ENCODE peak calls at places on chromosomes 1 and 21, in seven cellular contexts. X is stimulated activated CD4-positive, alpha-beta T cell treated with anti-CD3 and anti-CD28 coated beads, Interleukin-1b, Interleukin-23, amount 100 ng/mL, for 24 hours; A is brain microvascular endothelial cell; I is dorsolateral prefrontal cortex; Z is activated naive CD8-positive, alpha-beta T cell treated with anti-CD3 and anti-CD28 coated beads, Interleukin-2, amount 50 U/mL, for 24 hours; W is GM12891; L is T-helper 2 cell. B is an unnamed sample.

GRCh38 chr1:222994506-222995229 is 148.4 kb downstream of the TLR5 start:
- DNase-seq in X (no peak), A (no peak), I (no peak), Z (no peak), W (no peak), L (no peak), B (no peak)

GRCh38 chr1:71587961-71588360 is 507.1 kb upstream of the ZRANB2 start:
- DNase-seq in X (no peak), A (no peak), I (no peak), Z (no peak), W (no peak), L (no peak), B (no peak)

GRCh38 chr1:30353637-30354036 is 369.7 kb downstream of the MATN1 start:
- DNase-seq in X (no peak), A (no peak), I (no peak), Z (no peak), W (no peak), L (no peak), B (no peak)

GRCh38 chr1:112717263-112717662 is 2.1 kb upstream of the PPM1J start:
- DNase-seq in X (no peak), A (no peak), I (no peak), Z (no peak), W (no peak), L (no peak), B (no peak)

GRCh38 chr1:42934111-42934510 is 24.6 kb downstream of the SLC2A1 start:
- DNase-seq in X (no peak), A (no peak), I (no peak), Z (no peak), W (no peak), L (no peak), B (no peak)

GRCh38 chr1:156502396-156502748 is 1.8 kb upstream of the MEF2D start:
- DNase-seq in X (no peak), A (no peak), I (no peak), Z (no peak), W (no peak), L (no peak), B (no peak)

GRCh38 chr21:26405071-26405470 is 168.0 kb downstream of the CYYR1 start:
- DNase-seq in X (no peak), A (peak; percentile 67), I (no peak), Z (no peak), W (no peak), L (no peak), B (no peak)

GRCh38 chr1:178916448-178917174 is 45.7 kb upstream of the ANGPTL1 start:
- DNase-seq in X (no peak), A (no peak), I (no peak), Z (no peak), W (no peak), L (no peak), B (no peak)

GRCh38 chr1:211653329-211653728 is 22.1 kb downstream of the NEK2 start:
- DNase-seq in X (no peak), A (no peak), I (no peak), Z (no peak), W (no peak), L (no peak), B (no peak)

GRCh38 chr1:27138927-27139326 is 16.0 kb downstream of the SLC9A1 start:
- DNase-seq in X (no peak), A (no peak), I (no peak), Z (no peak), W (no peak), L (no peak), B (no peak)

GRCh38 chr1:53344921-53345838 is 17.3 kb upstream of the LRP8 start:
- DNase-seq in X (no peak), A (no peak), I (no peak), Z (no peak), W (peak; percentile 50), L (no peak), B (no peak)

GRCh38 chr1:214581785-214582184 is 21.2 kb upstream of the CENPF start:
- DNase-seq in X (no peak), A (peak; percentile 43), I (no peak), Z (no peak), W (no peak), L (no peak), B (no peak)

GRCh38 chr1:116203936-116204335 is 92.7 kb downstream of the MAB21L3 start:
- DNase-seq in X (no peak), A (no peak), I (no peak), Z (no peak), W (no peak), L (no peak), B (no peak)

GRCh38 chr1:15718199-15718601 is 17.9 kb upstream of the SLC25A34 start:
- DNase-seq in X (no peak), A (no peak), I (no peak), Z (no peak), W (no peak), L (no peak), B (no peak)

GRCh38 chr1:1779691-1780597 is 1.7 kb upstream of the NADK start:
- DNase-seq in X (no peak), A (no peak), I (no peak), Z (peak; percentile 65), W (no peak), L (peak; percentile 31), B (peak; percentile 56)

GRCh38 chr1:223706077-223706988 is 6.0 kb upstream of the CAPN2 start:
- DNase-seq in X (no peak), A (peak; percentile 86), I (no peak), Z (no peak), W (no peak), L (no peak), B (no peak)

GRCh38 chr21:36169465-36170128 is 13.0 kb downstream of the DOP1B start:
- DNase-seq in X (no peak), A (no peak), I (peak; percentile 45), Z (peak; percentile 10), W (no peak), L (no peak), B (no peak)

GRCh38 chr1:96580920-96581319 is 140.7 kb upstream of the PTBP2 start:
- DNase-seq in X (no peak), A (no peak), I (no peak), Z (no peak), W (no peak), L (no peak), B (no peak)

GRCh38 chr1:117413412-117413811 is 46.2 kb downstream of the MAN1A2 start:
- DNase-seq in X (no peak), A (no peak), I (no peak), Z (no peak), W (no peak), L (no peak), B (no peak)

GRCh38 chr1:43708006-43708412 is 673 bp downstream of the ST3GAL3 start:
- DNase-seq in X (no peak), A (peak; percentile 33), I (no peak), Z (no peak), W (no peak), L (no peak), B (no peak)

GRCh38 chr1:197441990-197442389 is 173.9 kb downstream of the CRB1 start:
- DNase-seq in X (no peak), A (peak; percentile 45), I (no peak), Z (no peak), W (no peak), L (no peak), B (no peak)

GRCh38 chr1:20367626-20368025 is 77.0 kb downstream of the VWA5B1 start:
- DNase-seq in X (no peak), A (no peak), I (no peak), Z (no peak), W (no peak), L (no peak), B (no peak)

GRCh38 chr21:37208741-37209225 is 58.4 kb downstream of the VPS26C start:
- DNase-seq in X (no peak), A (no peak), I (no peak), Z (no peak), W (no peak), L (no peak), B (no peak)

GRCh38 chr1:112788561-112788960 is 73.4 kb upstream of the PPM1J start:
- DNase-seq in X (no peak), A (no peak), I (no peak), Z (no peak), W (no peak), L (no peak), B (no peak)

GRCh38 chr1:214902636-214903320 is 179.8 kb upstream of the KCNK2 start:
- DNase-seq in X (no peak), A (peak; percentile 47), I (no peak), Z (no peak), W (no peak), L (no peak), B (no peak)

GRCh38 chr21:16330340-16331319 is 600.8 kb downstream of the USP25 start:
- DNase-seq in X (no peak), A (peak; percentile 71), I (no peak), Z (no peak), W (no peak), L (no peak), B (peak; percentile 40)

GRCh38 chr1:39592069-39592468 is 15.5 kb upstream of the PABPC4 start:
- DNase-seq in X (no peak), A (no peak), I (no peak), Z (no peak), W (no peak), L (no peak), B (no peak)

GRCh38 chr21:40278345-40278744 is 411.1 kb downstream of the PCP4 start:
- DNase-seq in X (no peak), A (no peak), I (no peak), Z (no peak), W (no peak), L (no peak), B (no peak)

GRCh38 chr21:29166853-29167252 is 36.4 kb downstream of the MAP3K7CL start:
- DNase-seq in X (no peak), A (no peak), I (no peak), Z (no peak), W (no peak), L (no peak), B (no peak)

GRCh38 chr1:25021586-25022215 is 91.6 kb upstream of the RUNX3 start:
- DNase-seq in X (no peak), A (no peak), I (no peak), Z (no peak), W (no peak), L (no peak), B (no peak)

GRCh38 chr1:213982814-213983588 is 4.8 kb upstream of the PROX1 start:
- DNase-seq in X (no peak), A (no peak), I (no peak), Z (no peak), W (no peak), L (no peak), B (peak; percentile 51)

GRCh38 chr1:53644496-53644895 is 94.5 kb downstream of the GLIS1 start:
- DNase-seq in X (no peak), A (no peak), I (no peak), Z (no peak), W (no peak), L (no peak), B (no peak)